ENCODE peak calls at places on chromosomes 2 and 18, in five cellular contexts. S is spleen, L is skeletal muscle cell, B is suprapubic skin, O is body of pancreas. X is an unnamed sample.

GRCh38 chr2:233965032-233965614 is 48.0 kb downstream of the TRPM8 start:
- DNase-seq in S (no peak), B (no peak), O (no peak), L (no peak), X (no peak)

GRCh38 chr2:200230716-200231115 is 75.8 kb upstream of the SPATS2L start:
- DNase-seq in O (no peak), S (no peak), B (no peak), L (no peak), X (no peak)

GRCh38 chr2:37080231-37080630 is 3.9 kb downstream of the HEATR5B start:
- DNase-seq in B (no peak), L (no peak), S (no peak), O (no peak), X (no peak)

GRCh38 chr2:182321096-182321495 is 105.7 kb downstream of the PDE1A start:
- DNase-seq in O (no peak), L (no peak), S (no peak), B (no peak), X (no peak)

GRCh38 chr2:225033440-225034390 is 8.6 kb downstream of the DOCK10 start:
- DNase-seq in S (no peak), B (no peak), L (no peak), O (no peak), X (no peak)

GRCh38 chr2:63622751-63623150 is 34.0 kb downstream of the MDH1 start:
- DNase-seq in S (no peak), O (no peak), L (no peak), B (no peak), X (no peak)

GRCh38 chr2:195561205-195562032 is 95.6 kb upstream of the SLC39A10 start:
- DNase-seq in O (no peak), S (peak), L (peak), B (no peak), X (peak)

GRCh38 chr2:129699781-129700573 is 279.5 kb upstream of the RAB6C start:
- DNase-seq in S (no peak), O (no peak), B (no peak), L (no peak), X (no peak)

GRCh38 chr2:110777531-110778311 is 45.3 kb downstream of the ACOXL start:
- DNase-seq in S (no peak), L (no peak), O (no peak), B (no peak), X (no peak)

GRCh38 chr18:8820701-8821465 is 115.5 kb downstream of the MTCL1 start:
- DNase-seq in L (no peak), S (no peak), O (no peak), B (no peak), X (no peak)

GRCh38 chr2:64905338-64906024 is 83.7 kb upstream of the SLC1A4 start:
- DNase-seq in O (no peak), S (no peak), L (no peak), B (no peak), X (no peak)

GRCh38 chr2:100395532-100396350 is 21.7 kb downstream of the CHST10 start:
- DNase-seq in B (no peak), O (no peak), L (no peak), S (peak), X (no peak)

GRCh38 chr2:69375494-69376353 is 11.3 kb downstream of the GFPT1 start:
- DNase-seq in B (no peak), L (no peak), S (no peak), O (no peak), X (no peak)

GRCh38 chr2:33437297-33437696 is 39.2 kb upstream of the RASGRP3 start:
- DNase-seq in B (no peak), S (no peak), L (peak), O (no peak), X (peak)

GRCh38 chr2:1590611-1591460 is 153.5 kb downstream of the PXDN start:
- DNase-seq in O (no peak), S (no peak), B (no peak), L (no peak), X (no peak)

GRCh38 chr2:238104521-238105311 is 4.6 kb downstream of the ESPNL start:
- DNase-seq in B (peak), S (peak), O (no peak), L (no peak), X (no peak)

GRCh38 chr18:56641714-56642331 is 3.4 kb upstream of the TXNL1 start:
- DNase-seq in O (no peak), L (peak), B (no peak), S (no peak), X (no peak)

GRCh38 chr2:156331572-156332451 is 709 bp downstream of the NR4A2 start:
- DNase-seq in B (peak), L (peak), O (peak), S (peak), X (peak)

GRCh38 chr18:62938451-62938850 is 223.1 kb downstream of the PHLPP1 start:
- DNase-seq in S (no peak), L (no peak), O (no peak), B (no peak), X (no peak)

GRCh38 chr2:38697116-38697840 is 31.4 kb downstream of the GALM start:
- DNase-seq in B (no peak), O (peak), L (no peak), S (no peak), X (no peak)

GRCh38 chr2:124647245-124647644 is 622.2 kb downstream of the CNTNAP5 start:
- DNase-seq in B (no peak), L (no peak), S (no peak), O (no peak), X (no peak)

GRCh38 chr2:19902272-19902730 is 518 bp upstream of the TTC32 start:
- DNase-seq in S (no peak), O (no peak), B (no peak), L (no peak), X (no peak)

GRCh38 chr2:175805442-175806114 is 196.5 kb downstream of the LNPK start:
- DNase-seq in B (no peak), L (peak), O (no peak), S (no peak), X (no peak)

GRCh38 chr2:241846406-241846805 is 12.3 kb downstream of the PDCD1 start:
- DNase-seq in S (no peak), B (peak), L (no peak), O (no peak), X (no peak)

GRCh38 chr2:222833410-222833809 is 27.4 kb upstream of the ACSL3 start:
- DNase-seq in L (no peak), S (no peak), B (no peak), O (no peak), X (no peak)

GRCh38 chr2:170818294-170819104 is 1.8 kb downstream of the GAD1 start:
- DNase-seq in O (no peak), L (no peak), B (no peak), S (peak), X (no peak)

GRCh38 chr2:103991591-103991990 is 862.3 kb upstream of the POU3F3 start:
- DNase-seq in L (no peak), B (no peak), O (no peak), S (no peak), X (no peak)

GRCh38 chr18:26421931-26422330 is 126.4 kb downstream of the KCTD1 start:
- DNase-seq in B (no peak), L (no peak), O (no peak), S (no peak), X (no peak)

GRCh38 chr2:32453242-32454062 is 96.6 kb downstream of the BIRC6 start:
- DNase-seq in L (no peak), S (no peak), O (no peak), B (no peak), X (no peak)